ENCODE peak calls at places on chromosomes 3 and 15, in seven cellular contexts. One of them, this sample, is unnamed.

GRCh38 chr3:59424268-59425010 is 374.6 kb upstream of the CFAP20DC start:
- DNase-seq in colonic mucosa: no peak
- DNase-seq in left lung: no peak
- DNase-seq in HL-60: no peak
- DNase-seq in keratinocyte: peak; percentile 36
- DNase-seq in Panc1: no peak
- DNase-seq in right atrium auricular region: no peak
- DNase-seq in this sample: no peak

GRCh38 chr3:95154775-95155174 is 1091.9 kb downstream of the NSUN3 start:
- DNase-seq in Panc1: no peak
- DNase-seq in HL-60: no peak
- DNase-seq in left lung: no peak
- DNase-seq in keratinocyte: no peak
- DNase-seq in colonic mucosa: no peak
- DNase-seq in right atrium auricular region: no peak
- DNase-seq in this sample: no peak

GRCh38 chr3:171556133-171556532 is 95.9 kb upstream of the TNIK start:
- DNase-seq in left lung: no peak
- DNase-seq in colonic mucosa: no peak
- DNase-seq in right atrium auricular region: no peak
- DNase-seq in HL-60: no peak
- DNase-seq in keratinocyte: no peak
- DNase-seq in Panc1: no peak
- DNase-seq in this sample: peak; percentile 65

GRCh38 chr15:68962464-68962863 is 32.1 kb downstream of the SPESP1 start:
- DNase-seq in left lung: no peak
- DNase-seq in right atrium auricular region: no peak
- DNase-seq in colonic mucosa: no peak
- DNase-seq in HL-60: no peak
- DNase-seq in keratinocyte: no peak
- DNase-seq in Panc1: no peak
- DNase-seq in this sample: no peak

GRCh38 chr3:8579101-8579500 is 65.5 kb downstream of the SSUH2 start:
- DNase-seq in right atrium auricular region: no peak
- DNase-seq in HL-60: peak; percentile 24
- DNase-seq in left lung: no peak
- DNase-seq in colonic mucosa: no peak
- DNase-seq in keratinocyte: no peak
- DNase-seq in Panc1: no peak
- DNase-seq in this sample: no peak

GRCh38 chr15:56537881-56538280 is 72.9 kb upstream of the MNS1 start:
- DNase-seq in left lung: peak; percentile 35
- DNase-seq in colonic mucosa: no peak
- DNase-seq in right atrium auricular region: no peak
- DNase-seq in keratinocyte: no peak
- DNase-seq in Panc1: no peak
- DNase-seq in HL-60: peak; percentile 18
- DNase-seq in this sample: peak; percentile 9

GRCh38 chr3:39220551-39221530 is 28.4 kb upstream of the XIRP1 start:
- DNase-seq in HL-60: no peak
- DNase-seq in colonic mucosa: no peak
- DNase-seq in Panc1: no peak
- DNase-seq in keratinocyte: no peak
- DNase-seq in right atrium auricular region: no peak
- DNase-seq in left lung: no peak
- DNase-seq in this sample: no peak

GRCh38 chr3:179672918-179673317 is 20.1 kb downstream of the USP13 start:
- DNase-seq in Panc1: no peak
- DNase-seq in keratinocyte: no peak
- DNase-seq in colonic mucosa: no peak
- DNase-seq in right atrium auricular region: no peak
- DNase-seq in left lung: no peak
- DNase-seq in HL-60: no peak
- DNase-seq in this sample: peak; percentile 71

GRCh38 chr3:44974406-44974805 is 1.6 kb downstream of the ZDHHC3 start:
- DNase-seq in HL-60: no peak
- DNase-seq in keratinocyte: no peak
- DNase-seq in left lung: no peak
- DNase-seq in right atrium auricular region: no peak
- DNase-seq in Panc1: no peak
- DNase-seq in colonic mucosa: peak; percentile 84
- DNase-seq in this sample: no peak

GRCh38 chr15:66035901-66036300 is 166.6 kb downstream of the RAB11A start:
- DNase-seq in keratinocyte: no peak
- DNase-seq in colonic mucosa: no peak
- DNase-seq in left lung: no peak
- DNase-seq in Panc1: no peak
- DNase-seq in right atrium auricular region: no peak
- DNase-seq in HL-60: no peak
- DNase-seq in this sample: no peak

GRCh38 chr15:80581976-80582375 is 113.1 kb upstream of the ABHD17C start:
- DNase-seq in Panc1: no peak
- DNase-seq in left lung: no peak
- DNase-seq in right atrium auricular region: no peak
- DNase-seq in colonic mucosa: no peak
- DNase-seq in HL-60: no peak
- DNase-seq in keratinocyte: peak; percentile 85
- DNase-seq in this sample: no peak

GRCh38 chr15:44193651-44194396 is 1.2 kb downstream of the FRMD5 start:
- DNase-seq in Panc1: no peak
- DNase-seq in colonic mucosa: peak; percentile 21
- DNase-seq in right atrium auricular region: no peak
- DNase-seq in left lung: no peak
- DNase-seq in HL-60: no peak
- DNase-seq in keratinocyte: no peak
- DNase-seq in this sample: no peak

GRCh38 chr15:101250331-101250730 is 1.5 kb downstream of the CHSY1 start:
- DNase-seq in keratinocyte: no peak
- DNase-seq in Panc1: no peak
- DNase-seq in right atrium auricular region: no peak
- DNase-seq in left lung: no peak
- DNase-seq in colonic mucosa: no peak
- DNase-seq in HL-60: no peak
- DNase-seq in this sample: no peak

GRCh38 chr15:28260722-28261121 is 61.3 kb downstream of the HERC2 start:
- DNase-seq in HL-60: no peak
- DNase-seq in left lung: no peak
- DNase-seq in Panc1: no peak
- DNase-seq in right atrium auricular region: no peak
- DNase-seq in colonic mucosa: no peak
- DNase-seq in keratinocyte: no peak
- DNase-seq in this sample: no peak

GRCh38 chr3:11734-12133 is 184.8 kb upstream of the CHL1 start:
- DNase-seq in colonic mucosa: no peak
- DNase-seq in Panc1: no peak
- DNase-seq in HL-60: no peak
- DNase-seq in left lung: no peak
- DNase-seq in right atrium auricular region: no peak
- DNase-seq in keratinocyte: no peak
- DNase-seq in this sample: no peak

GRCh38 chr3:177179281-177180067 is 17.8 kb downstream of the TBL1XR1 start:
- DNase-seq in colonic mucosa: no peak
- DNase-seq in keratinocyte: no peak
- DNase-seq in Panc1: no peak
- DNase-seq in HL-60: no peak
- DNase-seq in left lung: no peak
- DNase-seq in right atrium auricular region: no peak
- DNase-seq in this sample: no peak

GRCh38 chr15:78212546-78213424 is 21.6 kb downstream of the ACSBG1 start:
- DNase-seq in HL-60: no peak
- DNase-seq in Panc1: no peak
- DNase-seq in keratinocyte: no peak
- DNase-seq in right atrium auricular region: peak; percentile 77
- DNase-seq in left lung: no peak
- DNase-seq in colonic mucosa: peak; percentile 79
- DNase-seq in this sample: no peak

GRCh38 chr3:114649331-114649730 is 355.5 kb downstream of the TIGIT start:
- DNase-seq in right atrium auricular region: no peak
- DNase-seq in Panc1: no peak
- DNase-seq in keratinocyte: peak; percentile 61
- DNase-seq in left lung: no peak
- DNase-seq in HL-60: no peak
- DNase-seq in colonic mucosa: no peak
- DNase-seq in this sample: no peak

GRCh38 chr3:13145131-13145825 is 72.0 kb upstream of the IQSEC1 start:
- DNase-seq in HL-60: no peak
- DNase-seq in right atrium auricular region: no peak
- DNase-seq in keratinocyte: no peak
- DNase-seq in Panc1: no peak
- DNase-seq in left lung: no peak
- DNase-seq in colonic mucosa: no peak
- DNase-seq in this sample: no peak

GRCh38 chr3:190319660-190320059 is 2.6 kb downstream of the CLDN1 start:
- DNase-seq in keratinocyte: peak; percentile 80
- DNase-seq in colonic mucosa: no peak
- DNase-seq in Panc1: no peak
- DNase-seq in left lung: peak; percentile 38
- DNase-seq in HL-60: no peak
- DNase-seq in right atrium auricular region: no peak
- DNase-seq in this sample: peak; percentile 17

GRCh38 chr3:168952551-168952950 is 711.0 kb downstream of the MECOM start:
- DNase-seq in colonic mucosa: no peak
- DNase-seq in Panc1: no peak
- DNase-seq in keratinocyte: no peak
- DNase-seq in HL-60: no peak
- DNase-seq in left lung: no peak
- DNase-seq in right atrium auricular region: no peak
- DNase-seq in this sample: no peak
- TF ChIP-seq CTCF in colonic mucosa: no peak
- TF ChIP-seq CTCF in Panc1: peak; percentile 15
- TF ChIP-seq CTCF in keratinocyte: no peak
- TF ChIP-seq CTCF in HL-60: no peak
- TF ChIP-seq CTCF in left lung: no peak
- TF ChIP-seq CTCF in right atrium auricular region: no peak
- TF ChIP-seq CTCF in this sample: peak; percentile 15

GRCh38 chr3:121997372-121997771 is 24.7 kb downstream of the ILDR1 start:
- DNase-seq in keratinocyte: no peak
- DNase-seq in HL-60: no peak
- DNase-seq in left lung: no peak
- DNase-seq in right atrium auricular region: no peak
- DNase-seq in Panc1: no peak
- DNase-seq in colonic mucosa: no peak
- DNase-seq in this sample: no peak

GRCh38 chr3:121999931-122000330 is 22.1 kb downstream of the ILDR1 start:
- DNase-seq in colonic mucosa: no peak
- DNase-seq in keratinocyte: no peak
- DNase-seq in right atrium auricular region: no peak
- DNase-seq in left lung: no peak
- DNase-seq in Panc1: no peak
- DNase-seq in HL-60: no peak
- DNase-seq in this sample: no peak

GRCh38 chr3:121998588-121999473 is 23.2 kb downstream of the ILDR1 start:
- DNase-seq in left lung: no peak
- DNase-seq in HL-60: no peak
- DNase-seq in keratinocyte: no peak
- DNase-seq in colonic mucosa: no peak
- DNase-seq in right atrium auricular region: no peak
- DNase-seq in Panc1: no peak
- DNase-seq in this sample: no peak

GRCh38 chr3:121995190-121996137 is 26.6 kb downstream of the ILDR1 start:
- DNase-seq in left lung: peak; percentile 80
- DNase-seq in right atrium auricular region: peak; percentile 61
- DNase-seq in keratinocyte: peak; percentile 90
- DNase-seq in colonic mucosa: peak; percentile 77
- DNase-seq in HL-60: peak; percentile 79
- DNase-seq in Panc1: peak; percentile 15
- DNase-seq in this sample: peak; percentile 76

GRCh38 chr3:121998030-121998580 is 23.9 kb downstream of the ILDR1 start:
- DNase-seq in Panc1: no peak
- DNase-seq in HL-60: peak; percentile 76
- DNase-seq in colonic mucosa: no peak
- DNase-seq in keratinocyte: no peak
- DNase-seq in left lung: peak; percentile 42
- DNase-seq in right atrium auricular region: no peak
- DNase-seq in this sample: no peak
- H3K27ac ChIP-seq in Panc1: no peak overlapping the region
- H3K27ac ChIP-seq in HL-60: peak overlapping the region; percentile 37
- H3K27ac ChIP-seq in colonic mucosa: peak overlapping the region; percentile 14
- H3K27ac ChIP-seq in keratinocyte: no peak overlapping the region
- H3K27ac ChIP-seq in left lung: no peak overlapping the region
- H3K27ac ChIP-seq in right atrium auricular region: no peak overlapping the region
- H3K27ac ChIP-seq in this sample: no peak overlapping the region

GRCh38 chr3:170024581-170024980 is 13.2 kb upstream of the GPR160 start:
- DNase-seq in Panc1: no peak
- DNase-seq in colonic mucosa: no peak
- DNase-seq in right atrium auricular region: no peak
- DNase-seq in keratinocyte: no peak
- DNase-seq in HL-60: no peak
- DNase-seq in left lung: no peak
- DNase-seq in this sample: no peak

GRCh38 chr3:170023165-170023564 is 14.6 kb upstream of the GPR160 start:
- DNase-seq in Panc1: no peak
- DNase-seq in right atrium auricular region: no peak
- DNase-seq in left lung: no peak
- DNase-seq in HL-60: no peak
- DNase-seq in colonic mucosa: no peak
- DNase-seq in keratinocyte: no peak
- DNase-seq in this sample: no peak

DNA sequence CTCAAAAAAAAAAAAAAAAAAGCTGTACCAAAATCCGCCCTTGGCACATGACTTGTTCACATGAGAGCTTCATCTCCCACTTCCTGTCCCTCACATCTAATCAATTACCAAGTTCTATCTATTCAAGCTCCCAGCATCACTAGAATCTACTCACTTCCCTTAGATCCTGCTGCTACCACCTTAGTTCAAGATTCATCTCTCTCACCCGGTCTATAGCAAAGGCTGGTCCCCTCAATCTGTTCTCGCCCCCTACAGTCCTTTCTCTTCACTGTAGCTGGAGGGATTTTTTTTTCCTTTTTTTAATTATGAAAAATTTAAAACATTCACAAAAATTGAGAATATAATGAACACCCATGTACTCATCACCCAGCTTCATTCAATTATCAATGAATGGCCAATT is 16.7 kb upstream of the GPR160 start:
- DNase-seq in keratinocyte: no peak
- DNase-seq in Panc1: no peak
- DNase-seq in HL-60: no peak
- DNase-seq in right atrium auricular region: no peak
- DNase-seq in colonic mucosa: no peak
- DNase-seq in left lung: no peak
- DNase-seq in this sample: no peak
- TF ChIP-seq CTCF in keratinocyte: no peak
- TF ChIP-seq CTCF in Panc1: peak; percentile 20
- TF ChIP-seq CTCF in HL-60: no peak
- TF ChIP-seq CTCF in right atrium auricular region: no peak
- TF ChIP-seq CTCF in colonic mucosa: no peak
- TF ChIP-seq CTCF in left lung: no peak
- TF ChIP-seq CTCF in this sample: no peak

DNA sequence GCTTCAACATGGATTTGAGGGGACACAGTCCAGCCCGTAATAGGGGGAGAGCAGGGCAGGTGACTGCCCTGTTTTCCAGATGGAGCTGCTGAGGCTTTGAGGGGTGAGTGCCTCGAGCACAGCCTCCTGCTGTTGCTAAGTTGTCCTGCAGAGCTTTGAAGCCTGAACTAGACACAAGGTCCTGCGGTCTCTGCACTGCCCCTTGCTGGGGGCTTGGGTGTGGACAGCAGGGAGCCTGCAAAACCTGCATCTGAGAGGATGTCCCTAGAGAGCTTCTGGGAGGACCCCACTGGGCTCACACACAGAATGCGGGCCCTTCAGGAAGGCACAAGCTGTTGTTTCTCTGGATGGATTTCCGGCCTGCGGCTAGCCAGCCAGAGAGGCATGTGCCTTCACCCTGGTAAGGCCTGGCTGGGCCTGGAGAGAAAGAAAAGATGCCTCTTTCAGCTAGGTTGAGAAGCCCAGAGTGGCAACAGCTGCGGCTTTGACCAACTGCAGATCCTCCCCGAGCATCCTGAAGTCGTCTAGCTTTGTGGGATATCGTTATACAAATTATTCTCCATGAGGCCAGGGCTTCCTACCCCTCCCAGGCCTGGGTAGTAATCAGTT is 226.2 kb downstream of the SLCO3A1 start:
- DNase-seq in HL-60: no peak
- DNase-seq in Panc1: no peak
- DNase-seq in left lung: no peak
- DNase-seq in colonic mucosa: no peak
- DNase-seq in right atrium auricular region: no peak
- DNase-seq in keratinocyte: no peak
- DNase-seq in this sample: no peak
- H3K27ac ChIP-seq in HL-60: no peak overlapping the region
- H3K27ac ChIP-seq in Panc1: no peak overlapping the region
- H3K27ac ChIP-seq in left lung: no peak overlapping the region
- H3K27ac ChIP-seq in colonic mucosa: no peak overlapping the region
- H3K27ac ChIP-seq in right atrium auricular region: no peak overlapping the region
- H3K27ac ChIP-seq in keratinocyte: no peak overlapping the region
- H3K27ac ChIP-seq in this sample: no peak overlapping the region

This sample was measured in thyroid gland.